ENCODE peak calls at places on chromosome 11, in six cellular contexts. Y, X, K, E, G and J are unnamed samples.

GRCh38 chr11:114075891-114076441 is 16.5 kb downstream of the ZBTB16 start:
- DNase-seq in Y (no peak), X (no peak), K (peak), E (peak), G (peak), J (peak)

GRCh38 chr11:117819096-117820040 is 5.2 kb downstream of the FXYD2 start:
- DNase-seq in Y (no peak), X (peak), K (peak), E (peak), G (peak), J (peak)

GRCh38 chr11:119729581-119730346 is 764 bp upstream of the NECTIN1 start:
- DNase-seq in Y (peak), X (no peak), K (no peak), E (peak), G (peak), J (no peak)

GRCh38 chr11:45580399-45580798 is 85.0 kb downstream of the CHST1 start:
- DNase-seq in Y (no peak), X (peak), K (peak), E (peak), G (peak), J (peak)

GRCh38 chr11:76665921-76666351 is 4.6 kb downstream of the LRRC32 start:
- DNase-seq in Y (peak), X (no peak), K (no peak), E (no peak), G (no peak), J (no peak)

GRCh38 chr11:3916962-3917361 is 61.5 kb downstream of the STIM1 start:
- DNase-seq in Y (no peak), X (no peak), K (no peak), E (peak), G (no peak), J (no peak)

GRCh38 chr11:59901306-59901705 is 22.7 kb downstream of the OOSP3 start:
- DNase-seq in Y (no peak), X (no peak), K (peak), E (peak), G (no peak), J (no peak)

GRCh38 chr11:132056689-132057088 is 686.3 kb downstream of the NTM start:
- DNase-seq in Y (no peak), X (peak), K (peak), E (no peak), G (peak), J (no peak)

GRCh38 chr11:55726715-55727324 is 46.4 kb upstream of the OR5D13 start:
- DNase-seq in Y (no peak), X (no peak), K (no peak), E (no peak), G (no peak), J (no peak)

GRCh38 chr11:57161351-57161750 is 20.4 kb upstream of the LRRC55 start:
- DNase-seq in Y (no peak), X (no peak), K (no peak), E (no peak), G (no peak), J (no peak)

GRCh38 chr11:17313349-17314231 is 37.1 kb downstream of the NUCB2 start:
- DNase-seq in Y (no peak), X (no peak), K (no peak), E (no peak), G (no peak), J (no peak)

GRCh38 chr11:82229346-82229745 is 504.3 kb downstream of the FAM181B start:
- DNase-seq in Y (no peak), X (no peak), K (peak), E (peak), G (peak), J (peak)

GRCh38 chr11:96052921-96053631 is 129.2 kb upstream of the MTMR2 start:
- DNase-seq in Y (no peak), X (no peak), K (peak), E (peak), G (peak), J (no peak)

GRCh38 chr11:122140535-122140934 is 24.5 kb upstream of the BLID start:
- DNase-seq in Y (no peak), X (no peak), K (peak), E (peak), G (peak), J (no peak)

GRCh38 chr11:35250631-35251030 is 111.7 kb downstream of the CD44 start:
- DNase-seq in Y (no peak), X (no peak), K (no peak), E (no peak), G (no peak), J (no peak)

GRCh38 chr11:76919887-76920746 is 59.4 kb downstream of the ACER3 start:
- DNase-seq in Y (no peak), X (peak), K (peak), E (peak), G (peak), J (peak)

GRCh38 chr11:60809249-60809648 is 24.1 kb downstream of the MS4A10 start:
- DNase-seq in Y (no peak), X (no peak), K (no peak), E (no peak), G (no peak), J (no peak)

GRCh38 chr11:34585870-34586654 is 34.8 kb upstream of the EHF start:
- DNase-seq in Y (no peak), X (no peak), K (peak), E (peak), G (peak), J (peak)

GRCh38 chr11:124762624-124763155 is 600 bp upstream of the ESAM start:
- DNase-seq in Y (no peak), X (no peak), K (no peak), E (no peak), G (no peak), J (no peak)

GRCh38 chr11:98572941-98573340 is 447.8 kb upstream of the CNTN5 start:
- DNase-seq in Y (no peak), X (no peak), K (no peak), E (no peak), G (no peak), J (no peak)

GRCh38 chr11:76799061-76799804 is 16.1 kb downstream of the TSKU start:
- DNase-seq in Y (peak), X (peak), K (peak), E (peak), G (peak), J (peak)

GRCh38 chr11:66070604-66071325 is 693 bp downstream of the PACS1 start:
- DNase-seq in Y (peak), X (no peak), K (peak), E (peak), G (peak), J (no peak)

GRCh38 chr11:86230196-86230813 is 14.2 kb upstream of the EED start:
- DNase-seq in Y (no peak), X (no peak), K (no peak), E (peak), G (no peak), J (no peak)

GRCh38 chr11:24585192-24585591 is 88.3 kb downstream of the LUZP2 start:
- DNase-seq in Y (no peak), X (no peak), K (peak), E (no peak), G (peak), J (no peak)

GRCh38 chr11:2512431-2513407 is 67.9 kb downstream of the KCNQ1 start:
- DNase-seq in Y (peak), X (no peak), K (no peak), E (no peak), G (no peak), J (no peak)

GRCh38 chr11:126654886-126655806 is 299.7 kb downstream of the ST3GAL4 start:
- DNase-seq in Y (no peak), X (no peak), K (no peak), E (no peak), G (peak), J (no peak)

GRCh38 chr11:79427126-79427525 is 13.7 kb downstream of the TENM4 start:
- DNase-seq in Y (no peak), X (no peak), K (no peak), E (no peak), G (no peak), J (no peak)

GRCh38 chr11:44557464-44557863 is 8.0 kb upstream of the CD82 start:
- DNase-seq in Y (no peak), X (peak), K (no peak), E (no peak), G (no peak), J (no peak)

GRCh38 chr11:62994775-62995174 is 10.0 kb upstream of the SLC22A6 start:
- DNase-seq in Y (no peak), X (no peak), K (no peak), E (no peak), G (no peak), J (no peak)

GRCh38 chr11:130381317-130381716 is 47.1 kb downstream of the ADAMTS8 start:
- DNase-seq in Y (no peak), X (no peak), K (no peak), E (no peak), G (no peak), J (no peak)

GRCh38 chr11:1948389-1948788 is 1.3 kb downstream of the MRPL23 start:
- DNase-seq in Y (no peak), X (no peak), K (no peak), E (no peak), G (no peak), J (no peak)

GRCh38 chr11:78834886-78835285 is 260.2 kb upstream of the NARS2 start:
- DNase-seq in Y (no peak), X (no peak), K (no peak), E (no peak), G (no peak), J (no peak)

GRCh38 chr11:134915212-134915611 is 503.2 kb upstream of the B3GAT1 start:
- DNase-seq in Y (no peak), X (no peak), K (peak), E (no peak), G (peak), J (no peak)

GRCh38 chr11:73399159-73400090 is 23.2 kb downstream of the RELT start:
- DNase-seq in Y (peak), X (no peak), K (no peak), E (no peak), G (peak), J (no peak)

GRCh38 chr11:65209711-65210360 is 28.1 kb downstream of the CAPN1 start:
- DNase-seq in Y (no peak), X (no peak), K (no peak), E (no peak), G (no peak), J (no peak)

GRCh38 chr11:35389897-35390462 is 29.4 kb downstream of the SLC1A2 start:
- DNase-seq in Y (no peak), X (no peak), K (no peak), E (peak), G (no peak), J (no peak)

GRCh38 chr11:14499178-14499559 is 442 bp downstream of the COPB1 start:
- DNase-seq in Y (no peak), X (peak), K (peak), E (peak), G (no peak), J (no peak)

GRCh38 chr11:94657629-94658028 is 90.5 kb downstream of the PIWIL4 start:
- DNase-seq in Y (no peak), X (no peak), K (no peak), E (no peak), G (no peak), J (no peak)

GRCh38 chr11:110599207-110599606 is 113.0 kb downstream of the ARHGAP20 start:
- DNase-seq in Y (no peak), X (no peak), K (no peak), E (no peak), G (no peak), J (no peak)

GRCh38 chr11:36558511-36559413 is 9.0 kb upstream of the RAG1 start:
- DNase-seq in Y (no peak), X (no peak), K (no peak), E (no peak), G (no peak), J (peak)

DNA sequence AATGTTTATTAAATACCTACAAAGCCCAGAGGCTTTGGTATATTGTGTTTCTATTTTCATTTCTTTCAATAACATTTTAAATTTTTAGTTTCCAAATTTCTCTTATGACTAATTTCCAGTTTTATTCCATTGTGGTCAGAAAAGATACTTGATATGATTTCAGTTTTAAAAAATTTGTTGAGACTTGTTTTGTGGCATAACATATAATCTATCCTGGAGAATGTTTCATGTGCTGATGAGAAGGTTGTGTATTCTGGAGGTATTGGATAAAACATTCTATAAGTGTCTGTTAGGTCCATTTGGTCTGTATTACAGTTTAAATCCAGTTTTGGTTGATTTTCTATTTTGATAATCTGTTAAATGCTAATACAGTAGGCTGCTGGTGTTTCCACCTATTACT is 9.8 kb upstream of the RAG1 start:
- DNase-seq in Y (no peak), X (no peak), K (no peak), E (peak), G (no peak), J (no peak)
- H3K4me3 ChIP-seq in Y (no peak), X (peak), K (no peak), E (no peak), G (no peak), J (no peak)

GRCh38 chr11:84721561-84721961 is 905.6 kb downstream of the DLG2 start:
- DNase-seq in Y (no peak), X (no peak), K (no peak), E (no peak), G (no peak), J (peak)
- H3K4me3 ChIP-seq in Y (no peak), X (no peak), K (no peak), E (no peak), G (no peak), J (no peak)

DNA sequence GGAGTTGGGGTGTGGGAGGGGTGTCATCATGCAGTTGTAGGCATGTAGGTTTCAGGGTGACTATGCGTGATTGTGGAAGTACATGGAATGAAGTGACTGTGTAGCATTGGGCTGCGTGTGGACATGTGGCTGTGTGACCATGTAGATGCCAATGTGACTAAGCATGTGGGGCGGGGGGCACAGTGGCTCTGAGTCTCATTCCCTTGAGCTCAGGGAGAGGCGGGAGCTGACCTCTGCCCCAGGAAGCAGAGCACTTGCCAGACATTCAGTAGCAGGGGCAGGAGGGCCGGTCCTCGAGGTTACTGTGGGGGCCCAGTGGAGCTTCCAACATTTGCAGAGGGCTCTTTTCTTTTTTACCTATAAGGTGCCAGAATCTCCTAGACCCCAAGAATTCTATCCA is 440 bp upstream of the KLHL35 start:
- DNase-seq in Y (no peak), X (no peak), K (no peak), E (no peak), G (no peak), J (no peak)
- H3K4me3 ChIP-seq in Y (no peak), X (no peak), K (no peak), E (no peak), G (no peak), J (no peak)

DNA sequence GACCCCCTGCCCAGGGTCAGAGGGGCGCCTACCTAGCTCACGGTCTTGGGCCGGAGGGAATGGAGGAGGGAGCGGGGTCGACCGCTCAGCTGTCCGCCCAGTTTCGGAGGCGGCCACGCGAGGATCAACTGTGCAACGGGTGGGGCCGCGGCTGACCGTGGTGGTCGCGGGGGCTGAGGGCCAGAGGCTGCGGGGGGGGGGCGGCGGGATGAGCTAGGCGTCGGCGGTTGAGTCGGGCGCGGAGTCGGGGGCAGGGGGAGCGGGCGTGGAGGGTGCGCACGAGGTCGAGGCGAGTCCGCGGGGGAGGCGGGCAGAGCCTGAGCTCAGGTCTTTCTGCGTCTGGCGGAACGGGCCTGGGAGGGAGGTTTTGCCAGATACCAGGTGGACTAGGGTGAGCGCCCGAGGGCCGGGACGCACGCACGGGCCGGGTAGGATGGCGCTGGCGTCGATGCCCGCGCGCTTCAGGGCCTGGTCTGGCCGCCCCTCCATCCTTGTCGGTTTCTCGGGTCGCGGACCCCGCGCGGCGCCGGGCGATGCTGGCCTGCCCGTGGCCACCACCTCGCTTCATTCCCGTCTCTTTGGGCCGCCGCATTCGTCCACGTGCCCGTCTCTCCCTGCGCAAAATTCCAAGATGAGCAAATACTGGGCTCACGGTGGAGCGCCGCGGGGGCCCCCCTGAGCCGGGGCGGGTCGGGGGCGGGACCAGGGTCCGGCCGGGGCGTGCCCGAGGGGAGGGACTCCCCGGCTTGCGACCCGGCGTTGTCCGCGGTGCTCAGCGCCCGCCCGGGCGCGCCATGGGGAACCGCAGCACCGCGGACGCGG is at the start of gene DRD4:
- DNase-seq in Y (no peak), X (no peak), K (no peak), E (no peak), G (peak), J (no peak)
- H3K4me3 ChIP-seq in Y (peak), X (no peak), K (no peak), E (no peak), G (peak), J (no peak)

GRCh38 chr11:30422828-30423648 is 100.1 kb downstream of the ARL14EP start:
- DNase-seq in Y (no peak), X (no peak), K (no peak), E (no peak), G (no peak), J (no peak)
- H3K4me3 ChIP-seq in Y (no peak), X (no peak), K (no peak), E (no peak), G (no peak), J (no peak)

DNA sequence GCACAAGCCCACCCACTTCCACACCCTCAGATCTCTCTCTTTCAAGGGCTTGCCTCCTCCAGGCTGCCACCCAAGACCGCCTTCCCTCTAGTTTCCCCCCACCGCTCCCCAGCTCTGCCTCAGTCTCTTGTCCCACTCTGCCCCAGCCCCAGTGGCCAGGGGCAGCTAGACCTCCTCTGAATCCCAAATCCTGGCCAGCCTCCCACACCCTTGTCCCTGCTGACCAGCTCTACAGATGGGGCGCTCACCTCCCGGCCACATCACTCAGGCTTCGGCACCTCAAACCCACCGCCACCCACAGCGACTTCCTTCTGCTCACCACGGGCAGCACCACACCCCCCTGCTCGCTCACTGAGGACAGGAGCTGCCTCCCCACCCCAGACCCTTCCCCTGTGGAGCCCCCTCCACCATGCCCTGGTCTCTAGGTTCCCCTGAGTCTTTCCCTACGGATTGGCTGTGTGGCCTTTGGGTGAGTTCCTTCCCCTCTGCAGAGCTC is 11.3 kb upstream of the SPI1 start:
- DNase-seq in Y (no peak), X (no peak), K (no peak), E (no peak), G (no peak), J (no peak)
- H3K4me3 ChIP-seq in Y (no peak), X (no peak), K (no peak), E (no peak), G (no peak), J (no peak)

DNA sequence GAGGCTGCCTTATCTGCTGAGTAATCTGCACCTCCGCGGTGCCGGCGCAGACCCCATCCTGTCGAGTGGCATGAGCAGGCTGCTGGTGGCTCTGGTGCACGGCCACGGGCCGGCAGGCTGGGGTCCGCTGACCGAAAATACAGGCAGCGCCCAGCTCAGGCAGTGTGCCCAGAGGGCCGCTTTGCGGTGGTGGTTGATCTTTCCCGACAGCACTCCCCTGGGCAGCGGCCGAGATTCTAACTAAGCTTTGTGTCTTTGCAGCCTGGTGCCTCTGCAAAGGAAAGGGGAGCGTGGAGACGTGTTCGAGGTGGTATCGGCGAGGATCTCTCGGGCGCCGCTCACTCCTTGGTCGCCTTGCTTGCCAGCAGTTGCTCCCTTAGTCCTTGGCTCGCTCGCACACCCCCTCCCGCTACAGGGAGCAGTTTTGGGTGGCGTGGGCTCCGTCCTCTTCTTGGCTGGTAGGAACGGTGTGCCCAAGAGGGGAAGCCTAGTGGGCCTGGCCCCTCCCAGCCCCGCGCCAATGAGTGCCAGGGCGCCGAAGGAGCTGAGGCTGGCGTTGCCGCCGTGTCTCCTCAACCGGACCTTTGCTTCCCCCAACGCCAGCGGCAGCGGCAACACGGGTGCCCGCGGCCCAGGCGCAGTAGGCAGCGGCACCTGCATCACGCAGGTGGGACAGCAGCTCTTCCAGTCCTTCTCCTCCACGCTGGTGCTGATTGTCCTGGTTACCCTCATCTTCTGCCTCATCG is 1.3 kb downstream of the C11orf87 start:
- DNase-seq in Y (no peak), X (no peak), K (peak), E (no peak), G (peak), J (no peak)
- H3K4me3 ChIP-seq in Y (peak), X (no peak), K (peak), E (peak), G (peak), J (no peak)